ENCODE peak calls at places on chromosome 22, in eight cellular contexts. One of them, this sample, is unnamed.

GRCh38 chr22:40487663-40488249 is 117.4 kb downstream of the SGSM3 start:
- DNase-seq in breast epithelium: no peak
- DNase-seq in HL-60: no peak
- DNase-seq in stomach: no peak
- DNase-seq in vagina: no peak
- DNase-seq in endothelial cell of umbilical vein: peak
- DNase-seq in transverse colon: no peak
- DNase-seq in HCT116: no peak
- DNase-seq in this sample: no peak

GRCh38 chr22:41758231-41758630 is 42.2 kb upstream of the CCDC134 start:
- DNase-seq in endothelial cell of umbilical vein: no peak
- DNase-seq in stomach: no peak
- DNase-seq in breast epithelium: no peak
- DNase-seq in HL-60: no peak
- DNase-seq in transverse colon: no peak
- DNase-seq in HCT116: no peak
- DNase-seq in vagina: no peak
- DNase-seq in this sample: no peak

GRCh38 chr22:25853902-25854301 is 111.9 kb downstream of the MYO18B start:
- DNase-seq in HL-60: no peak
- DNase-seq in transverse colon: no peak
- DNase-seq in vagina: no peak
- DNase-seq in HCT116: peak
- DNase-seq in stomach: no peak
- DNase-seq in breast epithelium: no peak
- DNase-seq in endothelial cell of umbilical vein: no peak
- DNase-seq in this sample: no peak

GRCh38 chr22:20395181-20395896 is 1.4 kb downstream of the ZNF74 start:
- DNase-seq in stomach: no peak
- DNase-seq in HL-60: peak
- DNase-seq in vagina: no peak
- DNase-seq in breast epithelium: no peak
- DNase-seq in endothelial cell of umbilical vein: no peak
- DNase-seq in HCT116: no peak
- DNase-seq in transverse colon: no peak
- DNase-seq in this sample: no peak

GRCh38 chr22:37184816-37185541 is 3.1 kb downstream of the C1QTNF6 start:
- DNase-seq in stomach: no peak
- DNase-seq in HCT116: no peak
- DNase-seq in HL-60: no peak
- DNase-seq in breast epithelium: no peak
- DNase-seq in endothelial cell of umbilical vein: no peak
- DNase-seq in transverse colon: no peak
- DNase-seq in vagina: no peak
- DNase-seq in this sample: peak

GRCh38 chr22:19700790-19701419 is 13.4 kb upstream of the SEPTIN5 start:
- DNase-seq in HCT116: no peak
- DNase-seq in breast epithelium: no peak
- DNase-seq in HL-60: no peak
- DNase-seq in stomach: peak
- DNase-seq in vagina: no peak
- DNase-seq in transverse colon: no peak
- DNase-seq in endothelial cell of umbilical vein: no peak
- DNase-seq in this sample: peak

GRCh38 chr22:19175602-19176174 is 2.8 kb downstream of the SLC25A1 start:
- DNase-seq in HL-60: peak
- DNase-seq in stomach: no peak
- DNase-seq in vagina: no peak
- DNase-seq in endothelial cell of umbilical vein: no peak
- DNase-seq in HCT116: no peak
- DNase-seq in transverse colon: no peak
- DNase-seq in breast epithelium: no peak
- DNase-seq in this sample: no peak

GRCh38 chr22:17164392-17165024 is 5.4 kb upstream of the HDHD5 start:
- DNase-seq in stomach: no peak
- DNase-seq in vagina: no peak
- DNase-seq in HCT116: peak
- DNase-seq in endothelial cell of umbilical vein: no peak
- DNase-seq in breast epithelium: no peak
- DNase-seq in HL-60: no peak
- DNase-seq in transverse colon: no peak
- DNase-seq in this sample: peak

GRCh38 chr22:37752189-37753061 is 55.3 kb upstream of the GCAT start:
- DNase-seq in vagina: no peak
- DNase-seq in stomach: peak
- DNase-seq in transverse colon: peak
- DNase-seq in endothelial cell of umbilical vein: peak
- DNase-seq in HL-60: no peak
- DNase-seq in HCT116: peak
- DNase-seq in breast epithelium: peak
- DNase-seq in this sample: peak

GRCh38 chr22:44702479-44703219 is 645 bp downstream of the PRR5 start:
- DNase-seq in vagina: no peak
- DNase-seq in HCT116: no peak
- DNase-seq in transverse colon: no peak
- DNase-seq in HL-60: peak
- DNase-seq in breast epithelium: no peak
- DNase-seq in stomach: peak
- DNase-seq in endothelial cell of umbilical vein: no peak
- DNase-seq in this sample: peak

GRCh38 chr22:22127100-22127499 is 117.5 kb upstream of the VPREB1 start:
- DNase-seq in breast epithelium: no peak
- DNase-seq in HCT116: no peak
- DNase-seq in HL-60: no peak
- DNase-seq in transverse colon: no peak
- DNase-seq in vagina: no peak
- DNase-seq in stomach: no peak
- DNase-seq in endothelial cell of umbilical vein: no peak
- DNase-seq in this sample: no peak

GRCh38 chr22:44348963-44349950 is 36.5 kb upstream of the SHISAL1 start:
- DNase-seq in HL-60: no peak
- DNase-seq in HCT116: no peak
- DNase-seq in transverse colon: no peak
- DNase-seq in vagina: no peak
- DNase-seq in endothelial cell of umbilical vein: no peak
- DNase-seq in stomach: no peak
- DNase-seq in breast epithelium: no peak
- DNase-seq in this sample: no peak

GRCh38 chr22:31637938-31638618 is 23.9 kb downstream of the PISD start:
- DNase-seq in endothelial cell of umbilical vein: peak
- DNase-seq in stomach: no peak
- DNase-seq in HCT116: no peak
- DNase-seq in vagina: no peak
- DNase-seq in transverse colon: peak
- DNase-seq in breast epithelium: no peak
- DNase-seq in HL-60: no peak
- DNase-seq in this sample: peak

GRCh38 chr22:40758390-40758789 is 60.8 kb downstream of the SLC25A17 start:
- DNase-seq in HCT116: no peak
- DNase-seq in stomach: no peak
- DNase-seq in transverse colon: no peak
- DNase-seq in endothelial cell of umbilical vein: no peak
- DNase-seq in HL-60: no peak
- DNase-seq in breast epithelium: no peak
- DNase-seq in vagina: no peak
- DNase-seq in this sample: no peak

GRCh38 chr22:27152033-27152432 is 494.6 kb downstream of the MIAT start:
- DNase-seq in transverse colon: no peak
- DNase-seq in vagina: no peak
- DNase-seq in endothelial cell of umbilical vein: peak
- DNase-seq in stomach: no peak
- DNase-seq in HCT116: no peak
- DNase-seq in breast epithelium: no peak
- DNase-seq in HL-60: no peak
- DNase-seq in this sample: no peak

GRCh38 chr22:40748388-40748970 is 69.2 kb downstream of the MCHR1 start:
- DNase-seq in breast epithelium: no peak
- DNase-seq in transverse colon: no peak
- DNase-seq in vagina: no peak
- DNase-seq in HL-60: no peak
- DNase-seq in HCT116: no peak
- DNase-seq in stomach: no peak
- DNase-seq in endothelial cell of umbilical vein: no peak
- DNase-seq in this sample: no peak

GRCh38 chr22:24845036-24845918 is 39.3 kb downstream of the SGSM1 start:
- DNase-seq in transverse colon: no peak
- DNase-seq in HCT116: no peak
- DNase-seq in stomach: no peak
- DNase-seq in endothelial cell of umbilical vein: no peak
- DNase-seq in vagina: no peak
- DNase-seq in HL-60: no peak
- DNase-seq in breast epithelium: no peak
- DNase-seq in this sample: peak

GRCh38 chr22:32446321-32446720 is 17.9 kb downstream of the BPIFC start:
- DNase-seq in HCT116: no peak
- DNase-seq in transverse colon: no peak
- DNase-seq in vagina: no peak
- DNase-seq in stomach: no peak
- DNase-seq in breast epithelium: no peak
- DNase-seq in endothelial cell of umbilical vein: no peak
- DNase-seq in HL-60: no peak
- DNase-seq in this sample: no peak

GRCh38 chr22:23888615-23889401 is 5.4 kb upstream of the MIF start:
- DNase-seq in HL-60: no peak
- DNase-seq in transverse colon: no peak
- DNase-seq in HCT116: no peak
- DNase-seq in stomach: no peak
- DNase-seq in breast epithelium: no peak
- DNase-seq in endothelial cell of umbilical vein: peak
- DNase-seq in vagina: no peak
- DNase-seq in this sample: no peak

DNA sequence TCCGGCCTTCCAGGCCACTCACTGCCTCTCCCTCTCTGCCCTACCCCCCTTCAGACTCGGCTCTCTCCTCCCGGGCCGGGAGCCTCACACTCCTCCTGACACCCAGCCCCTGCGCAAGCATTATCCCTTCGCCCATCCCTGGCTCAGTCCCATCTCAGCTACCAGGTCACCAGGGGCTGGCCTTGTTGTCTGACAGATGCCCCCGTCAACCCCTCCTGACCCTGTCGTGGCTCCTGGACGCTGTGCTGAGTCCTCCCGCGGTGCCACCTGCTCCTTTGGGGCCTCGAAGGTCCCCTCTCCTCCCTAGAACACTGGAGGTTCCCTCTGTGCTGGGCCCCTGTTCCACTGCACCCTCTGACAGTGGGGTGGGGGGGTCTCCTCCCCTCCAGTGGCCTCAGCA is 32.9 kb downstream of the TRMU start:
- DNase-seq in vagina: no peak
- DNase-seq in HCT116: no peak
- DNase-seq in endothelial cell of umbilical vein: no peak
- DNase-seq in stomach: no peak
- DNase-seq in HL-60: no peak
- DNase-seq in transverse colon: peak
- DNase-seq in breast epithelium: no peak
- DNase-seq in this sample: no peak
- TF ChIP-seq CTCF in vagina: no peak
- TF ChIP-seq CTCF in HCT116: no peak
- TF ChIP-seq CTCF in endothelial cell of umbilical vein: no peak
- TF ChIP-seq CTCF in stomach: no peak
- TF ChIP-seq CTCF in HL-60: no peak
- TF ChIP-seq CTCF in transverse colon: no peak
- TF ChIP-seq CTCF in breast epithelium: no peak
- TF ChIP-seq CTCF in this sample: no peak

GRCh38 chr22:30541979-30542810 is 4.3 kb downstream of the SEC14L6 start:
- DNase-seq in HCT116: no peak
- DNase-seq in endothelial cell of umbilical vein: no peak
- DNase-seq in breast epithelium: no peak
- DNase-seq in HL-60: no peak
- DNase-seq in stomach: peak
- DNase-seq in transverse colon: no peak
- DNase-seq in vagina: no peak
- DNase-seq in this sample: no peak
- TF ChIP-seq POLR2AphosphoS5 in HCT116: no peak
- TF ChIP-seq POLR2AphosphoS5 in endothelial cell of umbilical vein: no peak
- TF ChIP-seq POLR2AphosphoS5 in breast epithelium: no peak
- TF ChIP-seq POLR2AphosphoS5 in HL-60: no peak
- TF ChIP-seq POLR2AphosphoS5 in stomach: no peak
- TF ChIP-seq POLR2AphosphoS5 in transverse colon: no peak
- TF ChIP-seq POLR2AphosphoS5 in vagina: no peak
- TF ChIP-seq POLR2AphosphoS5 in this sample: no peak

DNA sequence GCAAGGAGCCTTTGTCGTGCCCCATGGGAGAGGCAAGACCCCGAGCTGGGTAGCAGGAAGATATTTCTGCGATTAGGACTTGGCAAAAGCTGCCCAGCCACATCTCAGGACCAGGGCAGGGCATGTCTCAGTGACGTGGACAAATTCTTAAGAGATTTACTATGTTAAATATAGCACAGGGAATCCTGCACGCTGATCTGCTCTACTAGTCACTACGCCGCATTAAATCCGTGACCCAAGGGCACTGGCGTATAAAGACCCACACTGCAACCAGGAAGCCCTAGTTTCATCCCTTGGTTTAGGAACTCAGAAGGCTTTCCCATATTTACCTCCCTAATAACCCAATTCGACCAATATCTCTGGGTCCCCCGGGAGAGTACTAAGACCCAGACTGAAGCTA is 35.1 kb downstream of the AP1B1 start:
- DNase-seq in stomach: no peak
- DNase-seq in HL-60: no peak
- DNase-seq in vagina: no peak
- DNase-seq in transverse colon: no peak
- DNase-seq in HCT116: no peak
- DNase-seq in breast epithelium: no peak
- DNase-seq in endothelial cell of umbilical vein: no peak
- DNase-seq in this sample: no peak
- H3K27ac ChIP-seq in stomach: no peak
- H3K27ac ChIP-seq in HL-60: no peak
- H3K27ac ChIP-seq in vagina: no peak
- H3K27ac ChIP-seq in transverse colon: no peak
- H3K27ac ChIP-seq in HCT116: no peak
- H3K27ac ChIP-seq in breast epithelium: no peak
- H3K27ac ChIP-seq in endothelial cell of umbilical vein: no peak
- H3K27ac ChIP-seq in this sample: no peak

GRCh38 chr22:35456757-35457156 is 56.8 kb downstream of the MCM5 start:
- DNase-seq in HL-60: no peak
- DNase-seq in transverse colon: no peak
- DNase-seq in vagina: no peak
- DNase-seq in breast epithelium: no peak
- DNase-seq in endothelial cell of umbilical vein: no peak
- DNase-seq in stomach: no peak
- DNase-seq in HCT116: no peak
- DNase-seq in this sample: no peak

GRCh38 chr22:35452810-35453743 is 53.1 kb downstream of the MCM5 start:
- DNase-seq in stomach: no peak
- DNase-seq in HCT116: no peak
- DNase-seq in breast epithelium: no peak
- DNase-seq in transverse colon: no peak
- DNase-seq in vagina: no peak
- DNase-seq in endothelial cell of umbilical vein: no peak
- DNase-seq in HL-60: no peak
- DNase-seq in this sample: no peak

GRCh38 chr22:35452351-35452781 is 52.4 kb downstream of the MCM5 start:
- DNase-seq in endothelial cell of umbilical vein: no peak
- DNase-seq in transverse colon: peak
- DNase-seq in HL-60: no peak
- DNase-seq in HCT116: no peak
- DNase-seq in stomach: peak
- DNase-seq in vagina: no peak
- DNase-seq in breast epithelium: peak
- DNase-seq in this sample: no peak

GRCh38 chr22:35455529-35455928 is 55.6 kb downstream of the MCM5 start:
- DNase-seq in vagina: no peak
- DNase-seq in breast epithelium: no peak
- DNase-seq in stomach: no peak
- DNase-seq in transverse colon: no peak
- DNase-seq in HL-60: no peak
- DNase-seq in HCT116: no peak
- DNase-seq in endothelial cell of umbilical vein: no peak
- DNase-seq in this sample: no peak

GRCh38 chr22:35454416-35455054 is 54.6 kb downstream of the MCM5 start:
- DNase-seq in breast epithelium: no peak
- DNase-seq in stomach: no peak
- DNase-seq in endothelial cell of umbilical vein: no peak
- DNase-seq in HCT116: no peak
- DNase-seq in transverse colon: no peak
- DNase-seq in vagina: no peak
- DNase-seq in HL-60: no peak
- DNase-seq in this sample: no peak
- TF ChIP-seq CTCF in breast epithelium: no peak
- TF ChIP-seq CTCF in stomach: no peak
- TF ChIP-seq CTCF in endothelial cell of umbilical vein: peak
- TF ChIP-seq CTCF in HCT116: no peak
- TF ChIP-seq CTCF in transverse colon: no peak
- TF ChIP-seq CTCF in vagina: no peak
- TF ChIP-seq CTCF in HL-60: no peak
- TF ChIP-seq CTCF in this sample: no peak